ENCODE peak calls at places on chromosomes 2 and 18, in eight cellular contexts. I is H9; R is activated CD4-positive, alpha-beta T cell treated with anti-CD3 and anti-CD28 coated beads, Interleukin-2, amount 50 U/mL, for 24 hours; U is psoas muscle; C is fibroblast of lung; X is neural progenitor cell; J is CD4-positive, alpha-beta T cell; B is NCI-H2227 treated with DMSO at 0.1 percent for 48 hours. Y is an unnamed sample.

GRCh38 chr18:45054595-45054994 is 373.9 kb downstream of the SETBP1 start:
- DNase-seq in I (no peak), R (no peak), U (no peak), C (no peak), X (no peak), J (no peak), B (no peak), Y (no peak)

GRCh38 chr2:100262555-100263320 is 59.6 kb downstream of the LONRF2 start:
- DNase-seq in I (peak), R (peak), U (peak), C (peak), X (peak), J (peak), B (peak), Y (peak)

GRCh38 chr2:192000196-192000990 is 153.5 kb upstream of the CAVIN2 start:
- DNase-seq in I (no peak), R (no peak), U (no peak), C (no peak), X (no peak), J (no peak), B (no peak), Y (no peak)

GRCh38 chr2:37471994-37472393 is 127.6 kb downstream of the QPCT start:
- DNase-seq in I (no peak), R (no peak), U (no peak), C (peak), X (no peak), J (no peak), B (no peak), Y (peak)

GRCh38 chr18:46242185-46242584 is 138.0 kb downstream of the HAUS1 start:
- DNase-seq in I (no peak), R (no peak), U (no peak), C (no peak), X (no peak), J (no peak), B (no peak), Y (no peak)

GRCh38 chr2:232085826-232086425 is 124.4 kb downstream of the DIS3L2 start:
- DNase-seq in I (no peak), R (no peak), U (no peak), C (peak), X (no peak), J (no peak), B (no peak), Y (no peak)

GRCh38 chr18:24868331-24868730 is 407.9 kb downstream of the HRH4 start:
- DNase-seq in I (no peak), R (no peak), U (no peak), C (no peak), X (no peak), J (no peak), B (no peak), Y (no peak)

GRCh38 chr2:144237845-144238637 is 281.9 kb downstream of the ZEB2 start:
- DNase-seq in I (no peak), R (no peak), U (no peak), C (no peak), X (no peak), J (no peak), B (no peak), Y (peak)

GRCh38 chr2:175834472-175834871 is 167.6 kb downstream of the LNPK start:
- DNase-seq in I (no peak), R (no peak), U (no peak), C (peak), X (peak), J (no peak), B (peak), Y (no peak)

GRCh38 chr2:233486357-233486756 is 80.2 kb downstream of the USP40 start:
- DNase-seq in I (no peak), R (no peak), U (no peak), C (peak), X (no peak), J (no peak), B (no peak), Y (no peak)

GRCh38 chr2:190887089-190887488 is 6.5 kb downstream of the GLS start:
- DNase-seq in I (no peak), R (no peak), U (no peak), C (peak), X (no peak), J (no peak), B (no peak), Y (no peak)

GRCh38 chr2:11980809-11981208 is 234.4 kb downstream of the LPIN1 start:
- DNase-seq in I (no peak), R (no peak), U (no peak), C (peak), X (no peak), J (no peak), B (no peak), Y (no peak)

GRCh38 chr2:173171924-173172643 is 96.4 kb downstream of the MAP3K20 start:
- DNase-seq in I (no peak), R (no peak), U (no peak), C (peak), X (no peak), J (no peak), B (no peak), Y (no peak)

GRCh38 chr2:194559523-194559922 is 1097.5 kb upstream of the SLC39A10 start:
- DNase-seq in I (no peak), R (no peak), U (no peak), C (no peak), X (no peak), J (no peak), B (no peak), Y (no peak)

GRCh38 chr2:201923991-201924390 is 109.7 kb upstream of the FZD7 start:
- DNase-seq in I (no peak), R (no peak), U (no peak), C (no peak), X (no peak), J (no peak), B (no peak), Y (no peak)

GRCh38 chr2:180359522-180360282 is 352.6 kb upstream of the CWC22 start:
- DNase-seq in I (peak), R (no peak), U (no peak), C (no peak), X (no peak), J (peak), B (no peak), Y (no peak)

GRCh38 chr2:171248205-171248662 is 87.5 kb upstream of the TLK1 start:
- DNase-seq in I (no peak), R (peak), U (no peak), C (no peak), X (no peak), J (peak), B (no peak), Y (peak)

GRCh38 chr18:9612215-9612830 is 2.0 kb downstream of the PPP4R1 start:
- DNase-seq in I (no peak), R (peak), U (no peak), C (peak), X (peak), J (peak), B (peak), Y (peak)

GRCh38 chr2:146229513-146230155 is 1615.2 kb upstream of the ACVR2A start:
- DNase-seq in I (no peak), R (no peak), U (no peak), C (peak), X (no peak), J (no peak), B (no peak), Y (no peak)

GRCh38 chr2:43171789-43172188 is 54.6 kb downstream of the ZFP36L2 start:
- DNase-seq in I (no peak), R (no peak), U (no peak), C (peak), X (no peak), J (no peak), B (no peak), Y (no peak)

GRCh38 chr2:219551412-219551811 is 7.6 kb downstream of the TMEM198 start:
- DNase-seq in I (peak), R (no peak), U (no peak), C (peak), X (peak), J (no peak), B (peak), Y (no peak)

GRCh38 chr18:25927830-25928229 is 162.6 kb downstream of the SS18 start:
- DNase-seq in I (no peak), R (no peak), U (no peak), C (no peak), X (no peak), J (no peak), B (no peak), Y (no peak)

GRCh38 chr2:25091265-25091664 is 49.4 kb downstream of the EFR3B start:
- DNase-seq in I (no peak), R (no peak), U (no peak), C (no peak), X (no peak), J (no peak), B (no peak), Y (no peak)

GRCh38 chr2:148876190-148876588 is 1.2 kb downstream of the KIF5C start:
- DNase-seq in I (peak), R (no peak), U (no peak), C (no peak), X (peak), J (no peak), B (peak), Y (no peak)

GRCh38 chr2:43228782-43229659 is 2.6 kb upstream of the ZFP36L2 start:
- DNase-seq in I (no peak), R (no peak), U (no peak), C (peak), X (no peak), J (no peak), B (no peak), Y (no peak)